ENCODE peak calls at places on chromosomes 11 and 22, in five cellular contexts. Y is HCT116, W is WTC11, S is HepG2, M is GM12878. R is an unnamed sample.

GRCh38 chr11:112315861-112316739 is 55.4 kb upstream of the PLET1 start:
- DNase-seq in S (no peak), M (no peak), W (no peak), Y (no peak), R (no peak)

GRCh38 chr11:87368876-87369480 is 331.2 kb downstream of the TMEM135 start:
- DNase-seq in Y (no peak), W (no peak), M (no peak), S (no peak), R (no peak)

GRCh38 chr11:68855205-68855978 is 13.7 kb upstream of the CPT1A start:
- DNase-seq in W (peak), M (no peak), Y (no peak), S (no peak), R (peak)

GRCh38 chr11:63804259-63804658 is 9.0 kb upstream of the SPINDOC start:
- DNase-seq in Y (peak), S (no peak), M (no peak), W (no peak), R (no peak)

GRCh38 chr11:1740786-1741530 is 9.4 kb downstream of the IFITM10 start:
- DNase-seq in W (no peak), Y (no peak), M (no peak), S (no peak), R (no peak)

GRCh38 chr11:119905162-119905561 is 176.2 kb upstream of the NECTIN1 start:
- DNase-seq in S (no peak), Y (no peak), M (no peak), W (no peak), R (no peak)

GRCh38 chr11:95674669-95675358 is 114.8 kb downstream of the FAM76B start:
- DNase-seq in M (no peak), Y (no peak), W (no peak), S (no peak), R (no peak)

GRCh38 chr11:115903179-115903578 is 399.0 kb upstream of the CADM1 start:
- DNase-seq in Y (no peak), S (no peak), W (no peak), M (no peak), R (no peak)

GRCh38 chr11:108239076-108239475 is 16.2 kb downstream of the ATM start:
- DNase-seq in M (no peak), Y (no peak), S (no peak), W (no peak), R (no peak)

GRCh38 chr22:36369922-36370781 is 17.6 kb downstream of the MYH9 start:
- DNase-seq in Y (no peak), M (no peak), W (no peak), S (peak), R (no peak)

GRCh38 chr11:107858217-107859070 is at the start of gene SLC35F2:
- DNase-seq in W (peak), M (peak), S (peak), Y (peak), R (peak)

GRCh38 chr22:44807232-44807631 is 54.9 kb downstream of the ARHGAP8 start:
- DNase-seq in S (no peak), M (no peak), W (peak), Y (no peak), R (no peak)

GRCh38 chr11:88281317-88281712 is 56.2 kb downstream of the CTSC start:
- DNase-seq in W (no peak), Y (no peak), S (no peak), M (no peak), R (no peak)

GRCh38 chr11:65565624-65566453 is 4.4 kb upstream of the ZNRD2 start:
- DNase-seq in M (no peak), W (no peak), S (no peak), Y (no peak), R (no peak)

GRCh38 chr11:59114344-59114743 is 7.3 kb downstream of the FAM111B start:
- DNase-seq in M (no peak), Y (no peak), S (no peak), W (no peak), R (no peak)

GRCh38 chr22:49973018-49973965 is 12.7 kb downstream of the PIM3 start:
- DNase-seq in W (no peak), M (no peak), S (no peak), Y (no peak), R (no peak)

GRCh38 chr11:21415566-21415965 is 746.2 kb downstream of the NELL1 start:
- DNase-seq in S (no peak), Y (no peak), W (no peak), M (no peak), R (no peak)
- TF ChIP-seq SP1 in S (no peak), Y (no peak), W (no peak), M (no peak), R (no peak)

GRCh38 chr11:67666676-67667489 is 7.5 kb downstream of the ALDH3B2 start:
- DNase-seq in S (no peak), W (no peak), M (no peak), Y (no peak), R (no peak)
- TF ChIP-seq SP1 in S (no peak), W (no peak), M (no peak), Y (no peak), R (no peak)

DNA sequence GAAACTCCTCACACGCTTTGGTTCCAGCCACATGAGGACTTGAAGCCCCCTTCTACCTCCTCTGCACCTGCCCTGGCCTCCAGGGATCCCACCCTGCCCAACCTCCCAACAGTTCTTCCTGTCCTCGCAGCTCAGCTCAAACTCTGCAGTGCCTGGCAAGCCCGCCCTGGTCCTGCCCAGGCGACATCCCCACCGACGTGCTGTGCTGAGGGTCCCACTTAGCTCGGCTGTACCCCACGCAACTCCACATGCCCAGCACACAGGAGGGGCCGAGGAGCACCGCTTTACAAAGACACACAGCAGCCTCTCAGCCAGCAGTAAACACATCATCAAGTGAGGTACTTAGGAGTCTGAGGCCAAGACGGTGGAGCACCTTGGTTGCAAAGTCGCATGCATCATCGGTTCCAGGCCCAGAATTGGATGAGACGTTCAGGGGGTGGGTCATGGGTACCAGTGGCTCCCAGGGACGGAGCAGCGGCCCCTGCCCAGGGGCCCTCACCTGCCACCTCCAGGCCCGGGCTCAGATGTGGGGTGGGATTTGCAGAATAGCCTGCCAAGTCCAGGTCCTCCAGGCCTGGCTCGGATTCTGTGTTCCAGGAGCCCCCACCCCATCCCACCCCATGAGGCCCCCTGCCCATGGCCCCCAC is 72.6 kb downstream of the CELSR1 start:
- DNase-seq in S (no peak), W (no peak), Y (no peak), M (no peak), R (no peak)
- TF ChIP-seq SP1 in S (no peak), W (no peak), Y (no peak), M (no peak), R (no peak)

GRCh38 chr11:74279256-74279655 is 32.2 kb downstream of the P4HA3 start:
- DNase-seq in W (no peak), Y (no peak), M (no peak), S (no peak), R (no peak)
- TF ChIP-seq SP1 in W (no peak), Y (no peak), M (no peak), S (no peak), R (no peak)

GRCh38 chr11:14882196-14882595 is 9.8 kb downstream of the CYP2R1 start:
- DNase-seq in Y (no peak), S (no peak), W (no peak), M (no peak), R (no peak)

GRCh38 chr11:14881794-14882193 is 10.2 kb downstream of the CYP2R1 start:
- DNase-seq in W (no peak), Y (no peak), S (no peak), M (no peak), R (no peak)

GRCh38 chr11:14884667-14885273 is 7.3 kb downstream of the CYP2R1 start:
- DNase-seq in W (no peak), S (no peak), M (no peak), Y (no peak), R (no peak)

GRCh38 chr11:14891143-14892035 is 642 bp downstream of the CYP2R1 start:
- DNase-seq in Y (peak), M (no peak), S (no peak), W (peak), R (peak)

GRCh38 chr11:14886509-14886908 is 5.5 kb downstream of the CYP2R1 start:
- DNase-seq in Y (no peak), S (peak), M (no peak), W (no peak), R (no peak)
- TF ChIP-seq SP1 in Y (no peak), S (no peak), M (no peak), W (no peak), R (no peak)

R was measured in HEK293T.